ENCODE peak calls at places on chromosomes 6 and 20, in five cellular contexts. T, P, L, R and K are unnamed samples.
A peak's percentile ranks its signal among the peaks of the same experiment; 100 is the strongest.

GRCh38 chr20:4202441-4202840 is 187.1 kb upstream of the RNF24 start:
- DNase-seq in T (no peak), R (no peak), P (no peak), L (no peak), K (no peak)

GRCh38 chr6:116277124-116277523 is 2.6 kb downstream of the TSPYL1 start:
- DNase-seq in R (no peak), P (no peak), L (no peak), T (no peak), K (no peak)

GRCh38 chr6:77397561-77397960 is 65.7 kb downstream of the HTR1B start:
- DNase-seq in L (no peak), P (no peak), T (no peak), R (no peak), K (no peak)

GRCh38 chr6:3341467-3341866 is 82.7 kb downstream of the PSMG4 start:
- DNase-seq in R (no peak), T (no peak), L (no peak), P (no peak), K (no peak)

GRCh38 chr6:21219241-21219640 is 374.3 kb upstream of the SOX4 start:
- DNase-seq in R (no peak), P (no peak), L (no peak), T (no peak), K (no peak)

GRCh38 chr6:37441651-37442050 is 8.6 kb downstream of the CMTR1 start:
- DNase-seq in R (no peak), P (no peak), L (no peak), T (no peak), K (no peak)

GRCh38 chr6:14799928-14800327 is 445.9 kb upstream of the JARID2 start:
- DNase-seq in R (peak; percentile 79), P (no peak), T (peak; percentile 50), L (peak; percentile 89), K (peak; percentile 34)

GRCh38 chr6:157535354-157536217 is 154.6 kb downstream of the ZDHHC14 start:
- DNase-seq in P (no peak), R (no peak), T (peak; percentile 86), L (peak; percentile 72), K (peak; percentile 71)

GRCh38 chr6:134021396-134022122 is 30.9 kb downstream of the SLC2A12 start:
- DNase-seq in R (no peak), T (no peak), P (no peak), L (no peak), K (no peak)

GRCh38 chr20:51541189-51542032 is 1.1 kb downstream of the NFATC2 start:
- DNase-seq in P (no peak), R (peak; percentile 67), T (peak; percentile 87), L (no peak), K (no peak)

GRCh38 chr20:6700563-6701328 is 66.7 kb upstream of the BMP2 start:
- DNase-seq in P (no peak), T (no peak), L (no peak), R (no peak), K (no peak)

GRCh38 chr6:46466570-46466969 is 24.7 kb downstream of the RCAN2 start:
- DNase-seq in L (no peak), T (no peak), R (no peak), P (no peak), K (no peak)

GRCh38 chr6:31328355-31328960 is 28.5 kb downstream of the HLA-B start:
- DNase-seq in P (no peak), R (no peak), L (no peak), T (no peak), K (no peak)

GRCh38 chr20:57074386-57074785 is 192.1 kb downstream of the BMP7 start:
- DNase-seq in P (no peak), R (no peak), L (no peak), T (no peak), K (no peak)

GRCh38 chr6:56040271-56040670 is 164.9 kb upstream of the BMP5 start:
- DNase-seq in T (no peak), R (no peak), P (no peak), L (no peak), K (no peak)

GRCh38 chr20:58018590-58018989 is 209.9 kb downstream of the ANKRD60 start:
- DNase-seq in R (no peak), T (no peak), P (no peak), L (no peak), K (no peak)

GRCh38 chr20:63955846-63956663 is at the start of gene UCKL1:
- DNase-seq in R (peak; percentile 83), P (peak; percentile 91), T (peak; percentile 91), L (peak; percentile 79), K (no peak)

GRCh38 chr6:145808239-145808638 is 6.4 kb downstream of the FBXO30 start:
- DNase-seq in P (no peak), R (no peak), T (no peak), L (no peak), K (no peak)

GRCh38 chr20:8399963-8400362 is 267.9 kb downstream of the PLCB1 start:
- DNase-seq in P (no peak), T (no peak), L (no peak), R (no peak), K (peak; percentile 92)

GRCh38 chr6:167208819-167209576 is 51.2 kb upstream of the GPR31 start:
- DNase-seq in T (no peak), P (peak; percentile 40), R (no peak), L (no peak), K (no peak)

GRCh38 chr6:29792123-29793035 is 35.2 kb upstream of the HLA-G start:
- DNase-seq in R (peak; percentile 67), L (no peak), P (peak; percentile 92), T (no peak), K (no peak)

GRCh38 chr6:158213925-158214674 is 46.0 kb downstream of the GTF2H5 start:
- DNase-seq in R (peak; percentile 56), L (peak; percentile 75), P (no peak), T (peak; percentile 84), K (peak; percentile 23)

GRCh38 chr6:72283571-72283970 is 338.3 kb upstream of the KCNQ5 start:
- DNase-seq in L (no peak), R (no peak), T (no peak), P (no peak), K (no peak)

GRCh38 chr6:4130357-4130987 is 4.9 kb downstream of the ECI2 start:
- DNase-seq in P (no peak), L (no peak), R (no peak), T (peak; percentile 69), K (no peak)

GRCh38 chr6:167731731-167732422 is 94.8 kb upstream of the AFDN start:
- DNase-seq in P (no peak), T (no peak), R (no peak), L (no peak), K (no peak)

GRCh38 chr6:14354919-14355572 is 237.5 kb downstream of the CD83 start:
- DNase-seq in L (no peak), T (no peak), R (no peak), P (no peak), K (no peak)

GRCh38 chr20:49727473-49727872 is 13.8 kb upstream of the B4GALT5 start:
- DNase-seq in R (no peak), P (no peak), L (no peak), T (no peak), K (no peak)

GRCh38 chr20:63745961-63746765 is 6.6 kb downstream of the SLC2A4RG start:
- DNase-seq in L (no peak), P (no peak), T (no peak), R (no peak), K (no peak)

GRCh38 chr20:57470212-57470522 is 54.8 kb downstream of the CTCFL start:
- DNase-seq in P (no peak), L (no peak), R (no peak), T (no peak), K (no peak)

GRCh38 chr6:73290435-73290834 is 27.4 kb upstream of the KHDC1 start:
- DNase-seq in P (no peak), L (no peak), T (no peak), R (no peak), K (no peak)

GRCh38 chr6:150150458-150150820 is 7.6 kb downstream of the PPP1R14C start:
- DNase-seq in L (no peak), R (no peak), T (no peak), P (no peak), K (no peak)

DNA sequence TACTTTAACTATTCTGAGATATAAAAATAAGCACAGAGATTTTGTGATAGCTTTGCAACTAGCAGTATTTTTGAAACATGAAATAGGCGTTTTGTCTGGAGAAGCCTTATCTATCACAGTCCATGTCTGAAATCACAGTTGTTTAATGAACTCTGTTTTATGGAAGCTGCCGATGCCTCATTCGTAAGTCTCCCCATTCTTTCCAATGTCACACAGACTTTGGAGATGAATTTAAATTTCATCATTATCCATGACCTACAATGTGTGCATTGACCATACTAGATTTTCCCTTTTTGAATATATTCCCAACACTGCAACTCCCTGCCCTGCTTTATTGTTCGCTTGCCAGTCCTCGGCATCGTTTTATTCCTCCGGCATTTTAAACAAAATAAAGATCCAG is 277.5 kb upstream of the QKI start:
- DNase-seq in T (no peak), P (no peak), L (no peak), R (no peak), K (no peak)
- TF ChIP-seq SRF in T (no peak), P (no peak), L (no peak), R (no peak), K (no peak)

DNA sequence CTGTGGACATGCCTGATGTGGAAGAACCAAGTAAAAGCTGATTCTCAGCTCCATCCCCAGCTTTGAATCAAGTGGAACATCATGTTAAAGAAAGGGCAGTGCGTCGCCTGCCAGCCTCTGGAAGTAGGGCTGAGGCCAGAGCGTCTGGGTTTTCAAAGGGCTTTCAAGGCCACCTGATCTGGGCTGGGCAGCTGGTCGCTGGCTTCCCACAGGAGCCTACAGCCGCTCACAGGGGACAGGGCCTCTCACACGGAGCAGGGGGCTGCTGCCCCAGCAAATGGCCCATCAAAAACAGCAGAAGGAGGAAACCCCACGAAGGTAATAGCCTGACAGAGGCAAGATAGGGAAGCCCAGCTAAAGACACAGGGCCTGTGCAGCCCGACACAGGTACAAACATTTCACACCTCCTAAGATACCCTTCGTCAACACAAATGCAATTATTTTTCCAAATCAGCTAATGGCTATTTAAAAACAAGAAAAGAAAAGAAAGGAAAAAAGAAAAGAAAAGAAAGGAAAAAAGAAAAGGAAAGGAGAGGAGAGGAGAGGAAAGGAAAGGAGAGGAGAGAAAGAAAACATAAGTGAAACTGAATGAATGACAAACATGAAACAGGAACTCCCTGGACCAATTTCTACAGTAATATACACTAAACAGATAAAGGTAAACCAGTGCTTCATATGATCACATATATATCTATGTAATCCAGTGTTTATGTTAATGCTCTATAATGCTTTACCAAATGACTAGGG is 24.8 kb downstream of the RRBP1 start:
- DNase-seq in P (no peak), T (no peak), R (no peak), L (no peak), K (no peak)
- TF ChIP-seq SRF in P (no peak), T (no peak), R (no peak), L (no peak), K (no peak)

DNA sequence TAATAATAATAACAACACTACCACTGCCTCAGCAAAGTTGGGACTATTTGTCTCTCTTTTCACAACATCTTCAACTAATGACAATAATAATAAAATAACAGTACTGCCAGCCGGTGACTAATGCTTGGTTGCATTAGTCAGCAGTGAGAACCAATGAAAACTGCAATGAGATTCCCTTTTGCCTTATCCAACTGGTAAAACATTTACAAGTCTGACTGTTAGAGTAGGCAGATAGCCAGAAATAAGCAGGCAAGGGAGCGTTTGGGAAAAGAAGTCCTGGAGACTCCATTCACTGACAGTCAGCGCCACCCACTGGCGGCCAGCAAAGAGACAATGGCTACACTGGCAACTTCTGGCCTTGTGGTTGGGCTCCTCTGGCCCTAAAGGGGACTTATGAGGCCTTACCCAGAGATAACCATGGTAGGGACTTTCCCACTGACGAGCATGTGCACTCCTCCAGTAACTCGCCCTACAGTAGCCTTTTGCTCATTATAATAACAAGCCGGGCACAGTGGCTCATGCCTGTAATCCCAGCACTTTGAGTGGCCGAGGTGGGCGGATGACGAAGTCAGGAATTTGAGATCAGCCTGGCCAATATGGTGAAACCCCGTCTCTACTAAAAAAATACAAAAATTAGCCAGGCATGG is 3.4 kb upstream of the NSFL1C start:
- DNase-seq in L (peak; percentile 79), R (peak; percentile 43), T (peak; percentile 99), P (peak; percentile 84), K (peak; percentile 39)
- TF ChIP-seq SRF in L (no peak), R (no peak), T (no peak), P (no peak), K (no peak)

GRCh38 chr20:31740208-31740607 is 1.1 kb downstream of the TPX2 start:
- DNase-seq in R (peak; percentile 35), P (no peak), T (no peak), L (no peak), K (no peak)
- TF ChIP-seq SRF in R (no peak), P (no peak), T (no peak), L (no peak), K (no peak)